ENCODE peak calls at places on chromosomes 16 and 17, in seven cellular contexts. Q, E, W, O, T, U and B are unnamed samples.

GRCh38 chr16:81696959-81697293 is 82.2 kb upstream of the PLCG2 start:
- DNase-seq in Q (no peak), E (no peak), W (no peak), O (no peak), T (no peak), U (no peak), B (no peak)

GRCh38 chr16:54407596-54407995 is 121.0 kb upstream of the IRX3 start:
- DNase-seq in Q (no peak), E (peak), W (no peak), O (peak), T (no peak), U (no peak), B (no peak)

GRCh38 chr17:83065660-83066542 is 13.5 kb upstream of the METRNL start:
- DNase-seq in Q (no peak), E (no peak), W (no peak), O (no peak), T (peak), U (no peak), B (no peak)

GRCh38 chr17:882827-883585 is 96.6 kb downstream of the NXN start:
- DNase-seq in Q (no peak), E (peak), W (no peak), O (no peak), T (peak), U (no peak), B (peak)

GRCh38 chr17:4953461-4953961 is 2.6 kb downstream of the ENO3 start:
- DNase-seq in Q (no peak), E (peak), W (no peak), O (no peak), T (no peak), U (no peak), B (no peak)

GRCh38 chr17:28335959-28336871 is 654 bp downstream of the TNFAIP1 start:
- DNase-seq in Q (no peak), E (peak), W (peak), O (peak), T (peak), U (peak), B (peak)

GRCh38 chr16:57091200-57091989 is 988 bp upstream of the CPNE2 start:
- DNase-seq in Q (no peak), E (peak), W (peak), O (no peak), T (peak), U (no peak), B (peak)

GRCh38 chr16:28241924-28242323 is 30.2 kb upstream of the XPO6 start:
- DNase-seq in Q (no peak), E (no peak), W (no peak), O (no peak), T (no peak), U (no peak), B (no peak)

GRCh38 chr16:9484901-9485300 is 393.5 kb downstream of the HAPSTR1 start:
- DNase-seq in Q (no peak), E (no peak), W (no peak), O (no peak), T (no peak), U (no peak), B (no peak)

GRCh38 chr16:10386517-10387377 is 886 bp downstream of the ATF7IP2 start:
- DNase-seq in Q (peak), E (peak), W (no peak), O (no peak), T (no peak), U (peak), B (no peak)

GRCh38 chr17:14196337-14196997 is 40.2 kb downstream of the CDRT15 start:
- DNase-seq in Q (peak), E (no peak), W (no peak), O (no peak), T (no peak), U (no peak), B (no peak)

GRCh38 chr16:370980-371728 is 816 bp upstream of the MRPL28 start:
- DNase-seq in Q (no peak), E (no peak), W (no peak), O (no peak), T (no peak), U (no peak), B (peak)

GRCh38 chr17:75096082-75096625 is 8.4 kb downstream of the SLC16A5 start:
- DNase-seq in Q (no peak), E (peak), W (peak), O (peak), T (no peak), U (peak), B (no peak)

GRCh38 chr17:56679767-56680422 is 86.4 kb downstream of the NOG start:
- DNase-seq in Q (no peak), E (no peak), W (no peak), O (peak), T (no peak), U (no peak), B (no peak)

GRCh38 chr17:65438708-65439294 is 122.6 kb downstream of the AXIN2 start:
- DNase-seq in Q (no peak), E (no peak), W (no peak), O (no peak), T (no peak), U (no peak), B (no peak)

GRCh38 chr16:48963901-48964615 is 317.6 kb downstream of the CBLN1 start:
- DNase-seq in Q (no peak), E (no peak), W (no peak), O (peak), T (no peak), U (no peak), B (no peak)

GRCh38 chr17:31293586-31293985 is 3.5 kb downstream of the OMG start:
- DNase-seq in Q (no peak), E (no peak), W (no peak), O (no peak), T (no peak), U (no peak), B (no peak)

GRCh38 chr17:70144260-70144846 is 25.0 kb upstream of the KCNJ2 start:
- DNase-seq in Q (peak), E (peak), W (no peak), O (no peak), T (no peak), U (peak), B (peak)

GRCh38 chr16:23466162-23466885 is 13.3 kb upstream of the COG7 start:
- DNase-seq in Q (no peak), E (peak), W (no peak), O (peak), T (no peak), U (no peak), B (no peak)

GRCh38 chr16:67939507-67940435 is 3.1 kb upstream of the PSMB10 start:
- DNase-seq in Q (peak), E (no peak), W (no peak), O (no peak), T (peak), U (peak), B (peak)

GRCh38 chr17:12896386-12896785 is 107.1 kb downstream of the ARHGAP44 start:
- DNase-seq in Q (no peak), E (no peak), W (no peak), O (no peak), T (no peak), U (no peak), B (no peak)

GRCh38 chr17:79911430-79912399 is 72.5 kb upstream of the CBX4 start:
- DNase-seq in Q (no peak), E (no peak), W (no peak), O (no peak), T (no peak), U (no peak), B (no peak)

GRCh38 chr17:51802544-51802943 is 356.0 kb downstream of the CA10 start:
- DNase-seq in Q (no peak), E (no peak), W (no peak), O (no peak), T (no peak), U (no peak), B (no peak)

GRCh38 chr17:43791589-43791988 is 11.4 kb downstream of the CFAP97D1 start:
- DNase-seq in Q (peak), E (peak), W (no peak), O (no peak), T (no peak), U (peak), B (peak)

GRCh38 chr16:23941963-23942564 is 106.3 kb downstream of the PRKCB start:
- DNase-seq in Q (no peak), E (no peak), W (no peak), O (no peak), T (no peak), U (no peak), B (peak)

GRCh38 chr16:3878610-3879009 is 1.9 kb downstream of the CREBBP start:
- DNase-seq in Q (peak), E (peak), W (no peak), O (no peak), T (no peak), U (no peak), B (peak)

GRCh38 chr17:78611636-78612035 is 34.4 kb upstream of the DNAH17 start:
- DNase-seq in Q (no peak), E (peak), W (no peak), O (no peak), T (no peak), U (no peak), B (no peak)

GRCh38 chr16:48498761-48499600 is 111.0 kb downstream of the N4BP1 start:
- DNase-seq in Q (no peak), E (peak), W (peak), O (no peak), T (peak), U (no peak), B (no peak)

GRCh38 chr16:81444448-81445121 is at the start of gene CMIP:
- DNase-seq in Q (peak), E (peak), W (peak), O (no peak), T (peak), U (peak), B (peak)

GRCh38 chr16:890217-890616 is 80.6 kb downstream of the LMF1 start:
- DNase-seq in Q (no peak), E (no peak), W (no peak), O (no peak), T (no peak), U (no peak), B (no peak)

GRCh38 chr17:13212861-13213260 is 195.0 kb upstream of the ELAC2 start:
- DNase-seq in Q (no peak), E (no peak), W (no peak), O (no peak), T (no peak), U (no peak), B (no peak)

GRCh38 chr16:88923926-88924833 is 52.8 kb downstream of the CBFA2T3 start:
- DNase-seq in Q (no peak), E (no peak), W (no peak), O (no peak), T (no peak), U (no peak), B (no peak)

GRCh38 chr17:40553694-40554534 is 11.4 kb downstream of the CCR7 start:
- DNase-seq in Q (peak), E (peak), W (peak), O (no peak), T (peak), U (peak), B (peak)

GRCh38 chr16:16780588-16780987 is 401.6 kb downstream of the NPIPA7 start:
- DNase-seq in Q (no peak), E (no peak), W (no peak), O (no peak), T (no peak), U (no peak), B (no peak)

GRCh38 chr17:78654230-78654824 is 77.1 kb upstream of the DNAH17 start:
- DNase-seq in Q (no peak), E (no peak), W (no peak), O (no peak), T (no peak), U (no peak), B (no peak)

GRCh38 chr16:83807710-83808572 is at the start of gene HSBP1:
- DNase-seq in Q (peak), E (peak), W (peak), O (peak), T (peak), U (peak), B (peak)
- H3K27ac ChIP-seq in Q (peak), E (peak), W (peak), O (peak), T (peak), U (peak), B (peak)

DNA sequence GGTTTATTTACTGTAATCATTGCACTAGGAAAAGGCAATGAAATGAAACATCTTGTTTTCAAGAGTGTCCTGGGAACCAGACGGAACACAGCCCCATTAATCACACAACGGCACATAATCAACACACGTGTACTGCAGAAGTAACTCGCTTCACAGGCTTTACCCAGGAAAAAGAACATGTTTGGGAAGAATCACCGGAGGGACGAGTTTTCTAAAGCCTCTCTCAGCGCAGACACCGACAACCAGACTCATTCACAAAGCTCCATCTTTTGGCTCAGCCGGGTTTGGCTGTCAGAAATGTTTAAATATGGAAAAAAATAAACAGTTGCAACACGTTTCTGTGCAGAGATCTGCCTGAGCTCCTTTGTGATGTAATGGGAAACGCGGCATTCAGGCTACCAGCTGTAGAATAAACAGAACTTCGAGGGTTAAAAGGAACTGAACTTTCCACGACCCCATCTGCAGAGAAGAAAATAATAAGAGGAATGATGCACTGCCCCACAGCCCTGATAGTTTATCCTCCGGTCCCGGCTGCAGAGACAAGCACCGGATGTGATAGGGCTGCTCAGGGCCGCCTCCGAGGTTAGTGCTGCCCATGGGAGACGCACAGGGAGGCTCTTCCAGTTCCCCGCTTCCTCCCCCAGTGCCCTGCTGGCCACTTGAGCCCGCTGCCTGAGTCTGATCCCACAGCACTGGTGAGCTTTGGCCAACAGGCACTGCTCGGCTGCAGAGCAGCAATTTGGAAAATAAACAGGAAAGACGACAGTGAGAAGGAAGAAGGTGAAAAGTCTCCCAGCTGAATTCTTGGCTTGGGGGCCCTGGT is 119.8 kb downstream of the HIC1 start:
- DNase-seq in Q (no peak), E (peak), W (peak), O (no peak), T (peak), U (peak), B (peak)
- H3K27ac ChIP-seq in Q (no peak), E (peak), W (peak), O (peak), T (peak), U (peak), B (peak)

GRCh38 chr16:87778476-87778829 is 12.7 kb upstream of the KLHDC4 start:
- DNase-seq in Q (peak), E (no peak), W (no peak), O (no peak), T (no peak), U (no peak), B (no peak)

GRCh38 chr16:87784812-87785211 is 19.0 kb upstream of the KLHDC4 start:
- DNase-seq in Q (no peak), E (peak), W (no peak), O (no peak), T (no peak), U (no peak), B (peak)

GRCh38 chr16:87778830-87779579 is 13.2 kb upstream of the KLHDC4 start:
- DNase-seq in Q (peak), E (peak), W (peak), O (peak), T (peak), U (peak), B (peak)

DNA sequence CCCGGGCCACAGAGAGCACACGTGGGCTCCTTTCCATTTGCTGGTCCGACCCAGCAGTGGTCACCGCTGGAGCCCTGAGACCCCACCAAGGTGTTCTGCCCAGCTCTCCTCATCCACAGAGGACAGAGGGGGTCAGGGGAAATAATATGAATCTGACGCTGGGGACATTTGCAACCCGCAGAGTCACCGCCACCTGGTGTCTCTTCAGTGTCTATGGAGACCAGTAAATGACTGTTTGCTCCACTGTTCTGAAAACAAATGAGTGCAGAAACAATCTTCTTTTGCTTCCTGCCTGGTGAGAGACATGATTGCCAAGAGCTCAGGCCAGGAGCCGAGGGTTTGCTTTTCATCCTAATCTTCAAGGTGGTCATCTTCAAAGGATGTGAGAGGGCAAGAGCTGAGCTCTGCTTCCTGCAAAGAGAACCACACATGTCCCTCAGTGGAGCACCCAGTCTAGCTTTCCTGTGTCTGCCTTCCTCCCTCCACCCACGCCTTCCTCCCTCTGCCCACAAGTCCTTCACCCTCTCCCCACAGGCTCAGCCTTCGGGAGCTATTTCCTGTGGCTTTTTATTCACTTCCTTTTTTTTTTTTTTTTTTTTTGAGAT is 14.7 kb upstream of the KLHDC4 start:
- DNase-seq in Q (peak), E (peak), W (peak), O (no peak), T (no peak), U (peak), B (peak)
- H3K27ac ChIP-seq in Q (peak), E (no peak), W (no peak), O (peak), T (no peak), U (peak), B (no peak)

GRCh38 chr17:81383504-81384421 is 11.5 kb upstream of the BAHCC1 start:
- DNase-seq in Q (no peak), E (no peak), W (no peak), O (no peak), T (no peak), U (no peak), B (no peak)

GRCh38 chr17:81384929-81385319 is 10.3 kb upstream of the BAHCC1 start:
- DNase-seq in Q (no peak), E (no peak), W (no peak), O (no peak), T (no peak), U (no peak), B (no peak)

GRCh38 chr17:81386646-81387234 is 8.5 kb upstream of the BAHCC1 start:
- DNase-seq in Q (no peak), E (peak), W (no peak), O (no peak), T (peak), U (no peak), B (no peak)

GRCh38 chr17:81386141-81386645 is 9.1 kb upstream of the BAHCC1 start:
- DNase-seq in Q (no peak), E (no peak), W (no peak), O (no peak), T (no peak), U (no peak), B (no peak)

DNA sequence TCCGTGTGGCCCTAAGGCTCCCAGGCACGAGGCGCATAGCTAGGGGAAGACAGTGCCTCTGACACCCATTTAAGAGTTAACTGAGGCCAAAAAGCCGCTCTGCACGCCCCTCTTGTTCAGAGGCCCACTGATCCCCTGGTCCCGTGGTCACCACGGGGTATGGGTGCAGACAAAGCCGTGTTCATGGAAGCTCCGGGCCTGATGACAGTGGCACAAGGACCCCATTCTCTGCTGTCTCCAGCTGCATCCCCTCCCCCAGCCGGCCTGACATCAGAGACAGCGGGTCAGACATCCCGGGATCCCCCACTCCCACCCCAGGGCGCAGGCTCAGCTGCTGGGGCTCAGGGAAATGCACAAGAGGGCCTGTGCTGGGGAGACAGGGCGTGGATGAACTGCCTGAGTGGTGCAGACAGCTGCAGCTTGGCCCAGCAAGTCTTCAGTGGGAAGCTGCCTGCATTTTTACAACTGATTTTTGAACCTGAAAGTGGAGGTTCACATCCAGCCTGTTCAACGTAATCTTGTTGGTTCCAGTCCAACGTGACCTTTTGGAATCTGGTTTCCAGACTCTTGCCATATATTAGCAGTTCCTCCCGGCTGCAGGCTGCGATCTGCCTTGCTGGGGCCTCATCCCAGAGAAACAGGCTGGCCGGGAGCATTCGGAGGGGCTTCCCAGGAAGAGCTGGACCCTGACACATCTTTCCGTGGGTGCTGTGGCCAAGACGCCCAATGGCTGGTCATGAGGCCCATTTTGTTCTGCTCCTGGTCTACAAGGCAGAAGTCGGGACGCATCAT is 9.7 kb upstream of the BAHCC1 start:
- DNase-seq in Q (no peak), E (peak), W (no peak), O (no peak), T (peak), U (peak), B (no peak)
- H3K27ac ChIP-seq in Q (no peak), E (peak), W (no peak), O (no peak), T (peak), U (peak), B (peak)